ENCODE peak calls at places on chromosomes 5 and 9, in seven cellular contexts. D is KG1, O is hippocampal formation, X is NCI-H1436, C is Peyer's patch, G is stromal cell of bone marrow, K is T-helper 2 cell. J is an unnamed sample.

GRCh38 chr9:111986035-111986556 is 89.5 kb downstream of the UGCG start:
- DNase-seq in C (no peak), G (no peak), X (no peak), D (no peak), K (no peak), O (no peak), J (no peak)

GRCh38 chr5:122896598-122897282 is 51.3 kb downstream of the SNX24 start:
- DNase-seq in C (no peak), D (no peak), X (no peak), G (peak), O (peak), K (no peak), J (no peak)

GRCh38 chr5:9545959-9546851 is at the start of gene SEMA5A:
- DNase-seq in G (peak), K (no peak), O (peak), C (no peak), X (no peak), D (no peak), J (peak)

GRCh38 chr9:5442400-5443011 is 4.8 kb upstream of the PLGRKT start:
- DNase-seq in C (no peak), G (peak), K (no peak), D (no peak), O (peak), X (peak), J (no peak)

GRCh38 chr9:126494746-126495145 is 119.0 kb upstream of the LMX1B start:
- DNase-seq in G (no peak), K (no peak), X (no peak), O (no peak), C (no peak), D (no peak), J (no peak)

GRCh38 chr9:93669958-93670207 is 93.5 kb downstream of the PHF2 start:
- DNase-seq in X (no peak), O (no peak), K (no peak), D (no peak), C (peak), G (no peak), J (no peak)

GRCh38 chr5:91840412-91840811 is 457.3 kb upstream of the ARRDC3 start:
- DNase-seq in K (no peak), G (no peak), C (no peak), D (no peak), O (no peak), X (no peak), J (no peak)

GRCh38 chr5:172444110-172444510 is 10.2 kb downstream of the SH3PXD2B start:
- DNase-seq in G (no peak), X (no peak), C (no peak), D (no peak), O (no peak), K (no peak), J (no peak)

GRCh38 chr5:172410160-172410559 is 44.2 kb downstream of the SH3PXD2B start:
- DNase-seq in C (no peak), X (no peak), O (no peak), G (no peak), K (no peak), D (peak), J (no peak)

GRCh38 chr9:115191667-115192066 is 73.7 kb upstream of the TNC start:
- DNase-seq in X (no peak), C (no peak), G (no peak), D (no peak), O (no peak), K (no peak), J (no peak)

GRCh38 chr9:14372437-14373318 is 58.7 kb upstream of the NFIB start:
- DNase-seq in K (no peak), O (no peak), G (peak), X (no peak), C (no peak), D (no peak), J (no peak)

GRCh38 chr5:77650686-77651085 is 12.2 kb upstream of the OTP start:
- DNase-seq in K (no peak), X (no peak), C (no peak), D (no peak), G (no peak), O (no peak), J (no peak)

GRCh38 chr9:81535542-81536241 is 153.7 kb downstream of the TLE1 start:
- DNase-seq in X (no peak), C (no peak), D (no peak), K (no peak), G (no peak), O (no peak), J (no peak)

GRCh38 chr9:21657966-21658667 is 144.3 kb upstream of the MTAP start:
- DNase-seq in O (no peak), C (no peak), K (no peak), G (no peak), D (no peak), X (no peak), J (no peak)

GRCh38 chr5:53603009-53603687 is 42.7 kb downstream of the NDUFS4 start:
- DNase-seq in K (no peak), D (no peak), C (no peak), O (peak), G (no peak), X (no peak), J (peak)

GRCh38 chr9:33044677-33045282 is 19.7 kb downstream of the DNAJA1 start:
- DNase-seq in C (no peak), G (no peak), K (no peak), D (no peak), O (peak), X (no peak), J (peak)

GRCh38 chr9:133956520-133957076 is 35.5 kb downstream of the VAV2 start:
- DNase-seq in D (no peak), K (no peak), O (no peak), C (peak), X (no peak), G (no peak), J (no peak)

GRCh38 chr9:97510797-97511761 is 9.6 kb downstream of the TMOD1 start:
- DNase-seq in O (no peak), K (no peak), G (peak), X (no peak), C (no peak), D (no peak), J (no peak)